ENCODE peak calls at places on chromosomes 11 and 22, in five cellular contexts. Y is neuronal stem cell, V is skeletal muscle cell, B is kidney, F is NT2/D1. K is an unnamed sample.

GRCh38 chr11:111954154-111954553 is 17.0 kb downstream of the DIXDC1 start:
- DNase-seq in Y (no peak), V (no peak), B (no peak), F (no peak), K (no peak)

GRCh38 chr22:46794067-46794466 is 31.6 kb downstream of the TBC1D22A start:
- DNase-seq in Y (no peak), V (no peak), B (peak), F (no peak), K (no peak)

GRCh38 chr11:27976262-27976661 is 131.7 kb downstream of the KIF18A start:
- DNase-seq in Y (no peak), V (no peak), B (no peak), F (no peak), K (peak)

GRCh38 chr11:110160016-110160415 is 66.8 kb downstream of the ZC3H12C start:
- DNase-seq in Y (no peak), V (peak), B (no peak), F (no peak), K (no peak)

GRCh38 chr11:60994450-60995135 is 23.1 kb downstream of the CD6 start:
- DNase-seq in Y (no peak), V (no peak), B (peak), F (no peak), K (no peak)

GRCh38 chr11:77560605-77561004 is 29.1 kb upstream of the AQP11 start:
- DNase-seq in Y (no peak), V (no peak), B (no peak), F (no peak), K (peak)

GRCh38 chr11:65868076-65868667 is 4.4 kb downstream of the EFEMP2 start:
- DNase-seq in Y (peak), V (no peak), B (peak), F (no peak), K (peak)

GRCh38 chr11:128804481-128804880 is 62.6 kb downstream of the KCNJ1 start:
- DNase-seq in Y (no peak), V (no peak), B (no peak), F (no peak), K (no peak)

GRCh38 chr11:34915136-34916013 is 804 bp downstream of the APIP start:
- DNase-seq in Y (no peak), V (no peak), B (no peak), F (peak), K (peak)

GRCh38 chr11:36195496-36196346 is 93.5 kb downstream of the COMMD9 start:
- DNase-seq in Y (no peak), V (peak), B (no peak), F (no peak), K (no peak)

GRCh38 chr11:9747229-9747628 is 83.4 kb downstream of the SWAP70 start:
- DNase-seq in Y (no peak), V (no peak), B (no peak), F (no peak), K (no peak)

GRCh38 chr11:17208257-17208999 is 642 bp upstream of the PIK3C2A start:
- DNase-seq in Y (peak), V (no peak), B (no peak), F (peak), K (no peak)

GRCh38 chr11:9861860-9862725 is 198.2 kb downstream of the SWAP70 start:
- DNase-seq in Y (peak), V (peak), B (no peak), F (peak), K (peak)

GRCh38 chr11:120517390-120518315 is 6.1 kb downstream of the GRIK4 start:
- DNase-seq in Y (no peak), V (no peak), B (peak), F (no peak), K (peak)

GRCh38 chr11:304915-305833 is 2.4 kb upstream of the IFITM2 start:
- DNase-seq in Y (peak), V (peak), B (no peak), F (peak), K (peak)

GRCh38 chr11:50080256-50080655 is 47.6 kb downstream of the OR4C45 start:
- DNase-seq in Y (no peak), V (no peak), B (no peak), F (no peak), K (no peak)

GRCh38 chr22:44710474-44711235 is 8.7 kb downstream of the PRR5 start:
- DNase-seq in Y (no peak), V (no peak), B (no peak), F (no peak), K (peak)

K was measured in osteoblast.